ENCODE peak calls at places on chromosome 12, in eight cellular contexts. G is Right ventricle myocardium superior; I is lung; M is left lobe of liver; X is activated naive CD8-positive, alpha-beta T cell treated with anti-CD3 and anti-CD28 coated beads, Interleukin-2, amount 50 U/mL, for 24 hours; O is IMR-90; P is activated CD4-positive, alpha-beta T cell treated with anti-CD3 and anti-CD28 coated beads for 4 hours; E is H1. N is an unnamed sample.
A peak's percentile ranks its signal among the peaks of the same experiment; 100 is the strongest.

GRCh38 chr12:21472197-21472596 is 29.2 kb downstream of the RECQL start:
- DNase-seq in E (no peak), O (no peak), G (no peak), X (no peak), I (no peak), M (no peak), P (no peak), N (no peak)

GRCh38 chr12:21823581-21823980 is 49.1 kb upstream of the KCNJ8 start:
- DNase-seq in I (peak; percentile 36), O (no peak), E (no peak), M (peak; percentile 89), P (no peak), X (no peak), G (peak; percentile 76), N (peak; percentile 63)

GRCh38 chr12:50057000-50057841 is at the start of gene ASIC1:
- DNase-seq in M (peak; percentile 75), O (peak; percentile 67), P (peak; percentile 46), X (peak; percentile 61), E (no peak), G (peak; percentile 86), I (peak; percentile 54), N (peak; percentile 91)

GRCh38 chr12:89889051-89889450 is 180.4 kb upstream of the ATP2B1 start:
- DNase-seq in O (peak; percentile 59), E (no peak), M (no peak), G (no peak), P (no peak), X (no peak), I (no peak), N (no peak)

GRCh38 chr12:81208193-81208946 is 130.5 kb downstream of the ACSS3 start:
- DNase-seq in X (no peak), P (no peak), O (no peak), G (no peak), E (no peak), M (no peak), I (no peak), N (no peak)

GRCh38 chr12:56461235-56462159 is 6.9 kb upstream of the SPRYD4 start:
- DNase-seq in I (no peak), E (no peak), P (no peak), O (peak; percentile 49), M (no peak), G (no peak), X (no peak), N (no peak)

GRCh38 chr12:53047221-53048032 is 2.4 kb upstream of the TNS2 start:
- DNase-seq in I (peak; percentile 76), O (peak; percentile 69), X (peak; percentile 77), P (peak; percentile 65), G (peak; percentile 92), E (no peak), M (peak; percentile 90), N (peak; percentile 96)

GRCh38 chr12:123705935-123706334 is 6.2 kb upstream of the ATP6V0A2 start:
- DNase-seq in I (no peak), O (no peak), P (no peak), X (no peak), M (no peak), E (no peak), G (no peak), N (no peak)

GRCh38 chr12:118359541-118359915 is 13.2 kb downstream of the TAOK3 start:
- DNase-seq in E (no peak), I (no peak), X (peak; percentile 26), G (no peak), P (peak; percentile 17), O (no peak), M (no peak), N (no peak)

GRCh38 chr12:59268295-59268809 is 327.5 kb upstream of the SLC16A7 start:
- DNase-seq in P (no peak), I (no peak), G (no peak), M (no peak), X (no peak), E (no peak), O (no peak), N (no peak)

GRCh38 chr12:124450376-124450750 is 117.0 kb downstream of the NCOR2 start:
- DNase-seq in O (no peak), P (no peak), I (no peak), G (peak; percentile 26), E (no peak), X (no peak), M (no peak), N (peak; percentile 50)

GRCh38 chr12:2960432-2960956 is 1.3 kb downstream of the TEAD4 start:
- DNase-seq in P (no peak), G (no peak), M (no peak), E (no peak), X (peak; percentile 5), O (peak; percentile 67), I (no peak), N (no peak)

GRCh38 chr12:28781671-28782652 is 367.1 kb upstream of the FAR2 start:
- DNase-seq in O (no peak), X (no peak), M (no peak), E (no peak), G (no peak), I (no peak), P (no peak), N (no peak)

GRCh38 chr12:24109381-24110039 is 160.0 kb upstream of the SOX5 start:
- DNase-seq in I (no peak), P (no peak), X (no peak), M (no peak), O (peak; percentile 32), E (no peak), G (no peak), N (no peak)

GRCh38 chr12:31353730-31354708 is 28.1 kb upstream of the SINHCAF start:
- DNase-seq in G (no peak), O (no peak), X (no peak), E (no peak), M (no peak), I (no peak), P (no peak), N (no peak)

GRCh38 chr12:1220127-1221092 is 229.4 kb downstream of the ERC1 start:
- DNase-seq in G (no peak), E (no peak), M (no peak), P (no peak), X (no peak), O (no peak), I (no peak), N (no peak)

GRCh38 chr12:6960291-6961277 is 9.4 kb downstream of the PTPN6 start:
- DNase-seq in E (no peak), I (no peak), X (peak; percentile 35), O (peak; percentile 38), G (no peak), P (no peak), M (peak; percentile 53), N (no peak)

GRCh38 chr12:109752117-109753053 is 38.8 kb downstream of the FAM222A start:
- DNase-seq in O (no peak), I (no peak), M (peak; percentile 38), G (peak; percentile 3), E (no peak), X (no peak), P (no peak), N (peak; percentile 15)

GRCh38 chr12:22333751-22334695 is 484 bp downstream of the ST8SIA1 start:
- DNase-seq in X (no peak), P (no peak), I (no peak), M (no peak), G (peak; percentile 50), O (no peak), E (no peak), N (peak; percentile 69)

GRCh38 chr12:122844366-122844971 is 9.2 kb downstream of the HIP1R start:
- DNase-seq in M (no peak), X (no peak), O (no peak), E (no peak), G (peak; percentile 22), P (no peak), I (no peak), N (peak; percentile 52)

GRCh38 chr12:100706029-100706428 is 88.5 kb upstream of the ANO4 start:
- DNase-seq in E (no peak), I (no peak), G (no peak), O (peak; percentile 92), M (no peak), X (no peak), P (no peak), N (no peak)

GRCh38 chr12:116065561-116065960 is 211.9 kb downstream of the MED13L start:
- DNase-seq in P (no peak), O (no peak), X (no peak), G (no peak), E (no peak), M (no peak), I (no peak), N (no peak)

GRCh38 chr12:91216871-91217270 is 34.3 kb upstream of the DCN start:
- DNase-seq in M (no peak), O (peak; percentile 29), P (no peak), I (no peak), E (no peak), G (no peak), X (no peak), N (no peak)